ENCODE peak calls at places on chromosomes 12 and 14, in nine cellular contexts. One of them, this sample, is unnamed.

GRCh38 chr12:6084261-6084968 is 40.1 kb downstream of the VWF start:
- DNase-seq in mesendoderm: peak; percentile 98
- DNase-seq in GM23338: peak; percentile 86
- DNase-seq in EH: peak; percentile 76
- DNase-seq in substantia nigra: no peak
- DNase-seq in adipocyte: no peak
- DNase-seq in NCI-H774: no peak
- DNase-seq in T-helper 9 cell: no peak
- DNase-seq in CD4-positive, alpha-beta T cell: no peak
- DNase-seq in this sample: peak; percentile 86

GRCh38 chr12:46771268-46771837 is 54.4 kb downstream of the SLC38A4 start:
- DNase-seq in mesendoderm: peak; percentile 9
- DNase-seq in NCI-H774: no peak
- DNase-seq in GM23338: peak; percentile 10
- DNase-seq in T-helper 9 cell: no peak
- DNase-seq in CD4-positive, alpha-beta T cell: no peak
- DNase-seq in adipocyte: peak; percentile 43
- DNase-seq in substantia nigra: no peak
- DNase-seq in EH: peak; percentile 61
- DNase-seq in this sample: no peak

GRCh38 chr12:44960423-44960822 is 84.3 kb upstream of the NELL2 start:
- DNase-seq in T-helper 9 cell: no peak
- DNase-seq in EH: no peak
- DNase-seq in mesendoderm: peak; percentile 3
- DNase-seq in NCI-H774: no peak
- DNase-seq in adipocyte: no peak
- DNase-seq in CD4-positive, alpha-beta T cell: no peak
- DNase-seq in GM23338: peak; percentile 43
- DNase-seq in substantia nigra: no peak
- DNase-seq in this sample: no peak

GRCh38 chr14:58533417-58533816 is 104.3 kb upstream of the DACT1 start:
- DNase-seq in substantia nigra: peak; percentile 38
- DNase-seq in NCI-H774: no peak
- DNase-seq in adipocyte: peak; percentile 16
- DNase-seq in mesendoderm: peak; percentile 3
- DNase-seq in EH: no peak
- DNase-seq in T-helper 9 cell: no peak
- DNase-seq in GM23338: no peak
- DNase-seq in CD4-positive, alpha-beta T cell: no peak
- DNase-seq in this sample: peak; percentile 25

GRCh38 chr14:78633747-78634146 is 463.6 kb downstream of the NRXN3 start:
- DNase-seq in T-helper 9 cell: no peak
- DNase-seq in GM23338: no peak
- DNase-seq in mesendoderm: peak; percentile 41
- DNase-seq in substantia nigra: peak; percentile 8
- DNase-seq in adipocyte: no peak
- DNase-seq in NCI-H774: no peak
- DNase-seq in CD4-positive, alpha-beta T cell: no peak
- DNase-seq in EH: no peak
- DNase-seq in this sample: no peak

GRCh38 chr12:12686925-12687324 is 9.1 kb downstream of the GPR19 start:
- DNase-seq in substantia nigra: no peak
- DNase-seq in CD4-positive, alpha-beta T cell: no peak
- DNase-seq in GM23338: no peak
- DNase-seq in adipocyte: peak; percentile 41
- DNase-seq in mesendoderm: no peak
- DNase-seq in NCI-H774: no peak
- DNase-seq in T-helper 9 cell: no peak
- DNase-seq in EH: peak; percentile 73
- DNase-seq in this sample: no peak

GRCh38 chr14:75383721-75384120 is 44.1 kb upstream of the JDP2 start:
- DNase-seq in adipocyte: no peak
- DNase-seq in mesendoderm: no peak
- DNase-seq in GM23338: no peak
- DNase-seq in T-helper 9 cell: no peak
- DNase-seq in EH: no peak
- DNase-seq in substantia nigra: no peak
- DNase-seq in CD4-positive, alpha-beta T cell: no peak
- DNase-seq in NCI-H774: no peak
- DNase-seq in this sample: no peak

GRCh38 chr14:105883066-105884005 is 357.0 kb downstream of the TMEM121 start:
- DNase-seq in T-helper 9 cell: no peak
- DNase-seq in substantia nigra: no peak
- DNase-seq in EH: no peak
- DNase-seq in adipocyte: no peak
- DNase-seq in NCI-H774: no peak
- DNase-seq in CD4-positive, alpha-beta T cell: no peak
- DNase-seq in mesendoderm: no peak
- DNase-seq in GM23338: no peak
- DNase-seq in this sample: no peak

GRCh38 chr12:108021129-108021528 is 108.0 kb upstream of the WSCD2 start:
- DNase-seq in adipocyte: no peak
- DNase-seq in T-helper 9 cell: no peak
- DNase-seq in mesendoderm: no peak
- DNase-seq in substantia nigra: no peak
- DNase-seq in GM23338: no peak
- DNase-seq in CD4-positive, alpha-beta T cell: no peak
- DNase-seq in NCI-H774: no peak
- DNase-seq in EH: no peak
- DNase-seq in this sample: no peak

GRCh38 chr14:51182166-51182565 is 57.9 kb upstream of the TMX1 start:
- DNase-seq in NCI-H774: no peak
- DNase-seq in mesendoderm: no peak
- DNase-seq in adipocyte: peak; percentile 7
- DNase-seq in T-helper 9 cell: no peak
- DNase-seq in substantia nigra: no peak
- DNase-seq in CD4-positive, alpha-beta T cell: no peak
- DNase-seq in EH: peak; percentile 22
- DNase-seq in GM23338: no peak
- DNase-seq in this sample: peak; percentile 59

GRCh38 chr12:41794341-41794740 is 350.3 kb downstream of the GXYLT1 start:
- DNase-seq in NCI-H774: no peak
- DNase-seq in GM23338: no peak
- DNase-seq in adipocyte: no peak
- DNase-seq in substantia nigra: no peak
- DNase-seq in T-helper 9 cell: no peak
- DNase-seq in EH: no peak
- DNase-seq in mesendoderm: no peak
- DNase-seq in CD4-positive, alpha-beta T cell: no peak
- DNase-seq in this sample: no peak

GRCh38 chr12:119797090-119797489 is 80.0 kb downstream of the CIT start:
- DNase-seq in adipocyte: no peak
- DNase-seq in EH: no peak
- DNase-seq in CD4-positive, alpha-beta T cell: no peak
- DNase-seq in substantia nigra: no peak
- DNase-seq in mesendoderm: no peak
- DNase-seq in T-helper 9 cell: no peak
- DNase-seq in GM23338: no peak
- DNase-seq in NCI-H774: no peak
- DNase-seq in this sample: no peak

GRCh38 chr14:77681196-77682157 is 26.3 kb downstream of the ALKBH1 start:
- DNase-seq in mesendoderm: no peak
- DNase-seq in adipocyte: peak; percentile 16
- DNase-seq in substantia nigra: no peak
- DNase-seq in CD4-positive, alpha-beta T cell: no peak
- DNase-seq in T-helper 9 cell: no peak
- DNase-seq in GM23338: no peak
- DNase-seq in EH: peak; percentile 39
- DNase-seq in NCI-H774: no peak
- DNase-seq in this sample: no peak

GRCh38 chr12:31687101-31687527 is 27.6 kb downstream of the ETFBKMT start:
- DNase-seq in T-helper 9 cell: no peak
- DNase-seq in GM23338: no peak
- DNase-seq in NCI-H774: no peak
- DNase-seq in mesendoderm: no peak
- DNase-seq in CD4-positive, alpha-beta T cell: no peak
- DNase-seq in EH: no peak
- DNase-seq in adipocyte: no peak
- DNase-seq in substantia nigra: no peak
- DNase-seq in this sample: no peak

GRCh38 chr12:52899338-52900035 is 5.4 kb downstream of the KRT8 start:
- DNase-seq in substantia nigra: no peak
- DNase-seq in NCI-H774: no peak
- DNase-seq in EH: no peak
- DNase-seq in T-helper 9 cell: no peak
- DNase-seq in mesendoderm: no peak
- DNase-seq in CD4-positive, alpha-beta T cell: no peak
- DNase-seq in adipocyte: no peak
- DNase-seq in GM23338: no peak
- DNase-seq in this sample: no peak

GRCh38 chr14:94771906-94772468 is 2.1 kb upstream of the GSC start:
- DNase-seq in T-helper 9 cell: no peak
- DNase-seq in CD4-positive, alpha-beta T cell: no peak
- DNase-seq in adipocyte: no peak
- DNase-seq in mesendoderm: peak; percentile 78
- DNase-seq in EH: no peak
- DNase-seq in substantia nigra: no peak
- DNase-seq in GM23338: peak; percentile 32
- DNase-seq in NCI-H774: no peak
- DNase-seq in this sample: peak; percentile 47

GRCh38 chr14:67941456-67942018 is 122.0 kb downstream of the RAD51B start:
- DNase-seq in CD4-positive, alpha-beta T cell: no peak
- DNase-seq in GM23338: peak; percentile 32
- DNase-seq in mesendoderm: peak; percentile 11
- DNase-seq in EH: peak; percentile 44
- DNase-seq in adipocyte: peak; percentile 82
- DNase-seq in substantia nigra: no peak
- DNase-seq in NCI-H774: no peak
- DNase-seq in T-helper 9 cell: no peak
- DNase-seq in this sample: no peak

GRCh38 chr12:105172037-105172436 is 63.9 kb downstream of the APPL2 start:
- DNase-seq in mesendoderm: no peak
- DNase-seq in T-helper 9 cell: no peak
- DNase-seq in substantia nigra: no peak
- DNase-seq in NCI-H774: no peak
- DNase-seq in CD4-positive, alpha-beta T cell: no peak
- DNase-seq in EH: no peak
- DNase-seq in adipocyte: no peak
- DNase-seq in GM23338: no peak
- DNase-seq in this sample: no peak

GRCh38 chr14:94486883-94487282 is 10.9 kb upstream of the SERPINA9 start:
- DNase-seq in GM23338: peak; percentile 34
- DNase-seq in substantia nigra: no peak
- DNase-seq in NCI-H774: no peak
- DNase-seq in mesendoderm: no peak
- DNase-seq in adipocyte: no peak
- DNase-seq in CD4-positive, alpha-beta T cell: no peak
- DNase-seq in T-helper 9 cell: no peak
- DNase-seq in EH: no peak
- DNase-seq in this sample: no peak

GRCh38 chr12:108589840-108590229 is 8.0 kb downstream of the TMEM119 start:
- DNase-seq in GM23338: no peak
- DNase-seq in NCI-H774: no peak
- DNase-seq in T-helper 9 cell: no peak
- DNase-seq in substantia nigra: no peak
- DNase-seq in CD4-positive, alpha-beta T cell: no peak
- DNase-seq in EH: no peak
- DNase-seq in mesendoderm: no peak
- DNase-seq in adipocyte: no peak
- DNase-seq in this sample: no peak

GRCh38 chr12:105676694-105677093 is 346.2 kb downstream of the C12orf75 start:
- DNase-seq in substantia nigra: no peak
- DNase-seq in EH: no peak
- DNase-seq in NCI-H774: peak; percentile 65
- DNase-seq in adipocyte: no peak
- DNase-seq in mesendoderm: no peak
- DNase-seq in T-helper 9 cell: no peak
- DNase-seq in GM23338: no peak
- DNase-seq in CD4-positive, alpha-beta T cell: no peak
- DNase-seq in this sample: no peak

GRCh38 chr12:18461738-18462137 is 200.4 kb downstream of the PIK3C2G start:
- DNase-seq in GM23338: no peak
- DNase-seq in CD4-positive, alpha-beta T cell: no peak
- DNase-seq in NCI-H774: no peak
- DNase-seq in mesendoderm: no peak
- DNase-seq in EH: peak; percentile 34
- DNase-seq in substantia nigra: no peak
- DNase-seq in adipocyte: peak; percentile 7
- DNase-seq in T-helper 9 cell: no peak
- DNase-seq in this sample: no peak

GRCh38 chr12:120292661-120293531 is at the start of gene RNU4-1:
- DNase-seq in mesendoderm: peak; percentile 99
- DNase-seq in NCI-H774: peak; percentile 85
- DNase-seq in GM23338: peak; percentile 95
- DNase-seq in T-helper 9 cell: peak; percentile 63
- DNase-seq in CD4-positive, alpha-beta T cell: peak; percentile 70
- DNase-seq in substantia nigra: peak; percentile 75
- DNase-seq in EH: peak; percentile 96
- DNase-seq in adipocyte: peak; percentile 92
- DNase-seq in this sample: peak; percentile 97

GRCh38 chr12:39127401-39127800 is 222.0 kb upstream of the CPNE8 start:
- DNase-seq in GM23338: no peak
- DNase-seq in EH: no peak
- DNase-seq in substantia nigra: no peak
- DNase-seq in T-helper 9 cell: no peak
- DNase-seq in mesendoderm: peak; percentile 62
- DNase-seq in NCI-H774: no peak
- DNase-seq in adipocyte: no peak
- DNase-seq in CD4-positive, alpha-beta T cell: no peak
- DNase-seq in this sample: no peak

This sample was measured in retina.